ENCODE peak calls at places on chromosomes 13 and 19, in six cellular contexts. I, Q, G, P, Z and B are unnamed samples.

GRCh38 chr13:51364404-51365008 is 25.0 kb downstream of the SERPINE3 start:
- DNase-seq in I (no peak), Q (peak), G (no peak), P (no peak), Z (peak), B (peak)

GRCh38 chr13:108682714-108683113 is 53.3 kb downstream of the MYO16 start:
- DNase-seq in I (no peak), Q (no peak), G (no peak), P (no peak), Z (no peak), B (no peak)

GRCh38 chr19:8261881-8262280 is 46.3 kb downstream of the CD320 start:
- DNase-seq in I (no peak), Q (no peak), G (peak), P (no peak), Z (no peak), B (no peak)

GRCh38 chr19:6271721-6272410 is 7.9 kb downstream of the MLLT1 start:
- DNase-seq in I (no peak), Q (peak), G (peak), P (peak), Z (no peak), B (no peak)

GRCh38 chr13:29575098-29575497 is 20.4 kb downstream of the SLC7A1 start:
- DNase-seq in I (no peak), Q (no peak), G (no peak), P (no peak), Z (no peak), B (no peak)

GRCh38 chr19:40225440-40226305 is 816 bp downstream of the CCNP start:
- DNase-seq in I (no peak), Q (peak), G (no peak), P (no peak), Z (peak), B (no peak)

GRCh38 chr13:20093946-20094345 is 66.9 kb downstream of the GJA3 start:
- DNase-seq in I (no peak), Q (no peak), G (no peak), P (no peak), Z (no peak), B (no peak)

GRCh38 chr19:35545001-35545854 is at the start of gene TMEM147:
- DNase-seq in I (peak), Q (peak), G (peak), P (peak), Z (peak), B (peak)

GRCh38 chr19:29687244-29687896 is 22.1 kb downstream of the PLEKHF1 start:
- DNase-seq in I (no peak), Q (peak), G (no peak), P (peak), Z (peak), B (peak)

GRCh38 chr13:76723551-76724232 is 162.5 kb downstream of the KCTD12 start:
- DNase-seq in I (no peak), Q (peak), G (no peak), P (peak), Z (peak), B (peak)

GRCh38 chr19:58407658-58408151 is 744 bp upstream of the ZNF584 start:
- DNase-seq in I (no peak), Q (peak), G (no peak), P (no peak), Z (no peak), B (no peak)

GRCh38 chr19:52331757-52332156 is 4.3 kb upstream of the ZNF610 start:
- DNase-seq in I (no peak), Q (no peak), G (no peak), P (no peak), Z (no peak), B (no peak)

GRCh38 chr13:99380921-99381645 is 73.9 kb upstream of the GPR183 start:
- DNase-seq in I (no peak), Q (no peak), G (no peak), P (no peak), Z (no peak), B (no peak)

GRCh38 chr19:35715355-35715809 is 2.4 kb upstream of the KMT2B start:
- DNase-seq in I (no peak), Q (no peak), G (no peak), P (no peak), Z (no peak), B (no peak)

GRCh38 chr19:39140594-39140993 is 15.0 kb downstream of the PAK4 start:
- DNase-seq in I (no peak), Q (no peak), G (no peak), P (no peak), Z (no peak), B (no peak)

GRCh38 chr19:1514295-1514661 is 1.5 kb upstream of the ADAMTSL5 start:
- DNase-seq in I (no peak), Q (no peak), G (no peak), P (no peak), Z (no peak), B (no peak)

GRCh38 chr19:1512671-1513491 is at the start of gene ADAMTSL5:
- DNase-seq in I (no peak), Q (peak), G (no peak), P (peak), Z (no peak), B (no peak)

GRCh38 chr19:1514986-1515721 is 2.3 kb upstream of the ADAMTSL5 start:
- DNase-seq in I (no peak), Q (no peak), G (no peak), P (no peak), Z (no peak), B (no peak)

GRCh38 chr19:1511989-1512338 is 855 bp downstream of the ADAMTSL5 start:
- DNase-seq in I (no peak), Q (no peak), G (no peak), P (no peak), Z (no peak), B (no peak)

DNA sequence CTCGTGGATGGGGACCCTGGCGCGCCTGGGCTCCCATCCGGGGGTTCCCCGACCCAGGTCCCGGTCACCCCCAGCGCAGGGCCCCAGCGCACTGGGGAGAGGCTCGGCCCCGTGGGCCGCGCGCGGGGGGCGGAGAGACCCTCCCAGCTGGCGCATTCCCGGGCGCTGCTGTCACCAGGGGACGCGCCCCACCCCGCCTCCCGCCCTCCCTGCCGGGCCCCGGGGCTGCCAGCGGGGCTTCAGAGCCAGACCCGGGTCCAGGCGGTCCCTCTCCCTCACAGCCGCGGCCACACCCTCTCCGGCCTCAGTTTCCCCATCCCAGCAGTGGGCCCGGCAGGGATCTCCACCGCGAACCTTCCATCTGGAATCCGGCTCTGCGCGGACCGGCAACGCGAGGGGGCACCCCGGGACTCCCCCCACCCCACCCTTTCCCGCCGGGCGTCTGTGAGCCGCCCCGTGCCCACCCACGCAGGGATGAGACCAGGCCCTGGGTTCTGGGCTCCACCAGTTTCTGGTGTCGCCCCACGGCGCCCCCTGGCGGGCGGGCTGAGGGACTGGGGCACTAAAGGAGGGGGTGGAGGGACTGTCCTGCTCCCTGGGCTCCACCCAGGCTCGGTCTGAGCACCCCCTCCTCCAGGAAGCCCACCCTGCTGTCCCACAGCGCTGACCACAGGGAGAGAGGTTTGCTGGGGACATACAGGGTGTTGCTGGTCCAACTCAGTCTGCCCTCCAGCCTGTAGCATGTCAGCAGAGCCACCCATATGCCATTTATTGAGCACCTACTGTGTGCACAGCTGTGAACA is 874 bp upstream of the ADAMTSL5 start:
- DNase-seq in I (no peak), Q (peak), G (peak), P (peak), Z (no peak), B (no peak)
- H3K4me3 ChIP-seq in I (no peak), Q (peak), G (peak), P (peak), Z (peak), B (peak)

GRCh38 chr19:43781630-43782310 is 997 bp upstream of the KCNN4 start:
- DNase-seq in I (no peak), Q (no peak), G (no peak), P (peak), Z (no peak), B (no peak)
- H3K4me3 ChIP-seq in I (no peak), Q (no peak), G (no peak), P (no peak), Z (no peak), B (no peak)

GRCh38 chr19:1325568-1326294 is 40.1 kb downstream of the EFNA2 start:
- DNase-seq in I (no peak), Q (no peak), G (no peak), P (no peak), Z (no peak), B (no peak)
- H3K4me3 ChIP-seq in I (no peak), Q (peak), G (peak), P (no peak), Z (peak), B (peak)

DNA sequence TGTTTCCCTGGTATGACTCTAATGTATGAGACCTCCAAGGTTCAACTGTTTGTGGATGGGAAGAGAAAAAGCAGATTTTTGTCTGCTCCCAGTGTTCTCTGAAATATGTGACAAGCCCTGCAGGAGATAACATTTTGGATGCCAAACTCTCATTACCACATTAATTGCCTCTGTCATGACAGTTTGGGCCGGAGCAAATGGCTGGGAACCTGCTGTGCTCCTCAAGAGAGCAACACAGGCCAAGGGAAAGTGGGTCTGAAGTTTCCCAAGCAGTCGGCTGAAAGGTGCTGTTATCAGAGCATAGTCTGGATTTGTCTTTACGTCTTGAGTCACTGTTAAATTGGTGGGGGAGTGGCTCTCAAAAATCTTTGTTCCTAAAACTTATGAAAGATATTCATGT is 844.6 kb downstream of the PCDH17 start:
- DNase-seq in I (peak), Q (no peak), G (no peak), P (no peak), Z (no peak), B (no peak)
- H3K4me3 ChIP-seq in I (no peak), Q (no peak), G (no peak), P (no peak), Z (no peak), B (no peak)